ENCODE peak calls at places on chromosomes 4 and X, in four cellular contexts. S is fibroblast of lung, A is mesothelial cell of epicardium, M is GM23338. D is an unnamed sample.
A peak's percentile ranks its signal among the peaks of the same experiment; 100 is the strongest.

GRCh38 chr4:173332021-173332487 is 2.1 kb downstream of the HMGB2 start:
- DNase-seq in S (peak; percentile 58), A (no peak), M (no peak), D (no peak)

GRCh38 chr4:7772708-7773385 is 166.8 kb downstream of the AFAP1 start:
- DNase-seq in S (peak; percentile 32), A (no peak), M (no peak), D (peak; percentile 48)

GRCh38 chr4:77783881-77784280 is 35.3 kb downstream of the CNOT6L start:
- DNase-seq in S (no peak), A (no peak), M (no peak), D (no peak)

GRCh38 chr4:144449623-144450022 is 196.3 kb upstream of the HHIP start:
- DNase-seq in S (peak; percentile 67), A (no peak), M (no peak), D (no peak)

GRCh38 chr4:68180858-68181531 is 51.3 kb upstream of the TMPRSS11F start:
- DNase-seq in S (no peak), A (no peak), M (no peak), D (no peak)

GRCh38 chr4:163598028-163598427 is 103.5 kb downstream of the TMA16 start:
- DNase-seq in S (no peak), A (no peak), M (no peak), D (no peak)

GRCh38 chrX:80578518-80579105 is 158.4 kb downstream of the TENT5D start:
- DNase-seq in S (peak; percentile 2), A (no peak), M (peak; percentile 36), D (no peak)

GRCh38 chrX:19758536-19758935 is 128.9 kb downstream of the SH3KBP1 start:
- DNase-seq in S (no peak), A (no peak), M (no peak), D (no peak)

GRCh38 chr4:1318488-1319213 is 28.4 kb upstream of the UVSSA start:
- DNase-seq in S (no peak), A (peak; percentile 18), M (peak; percentile 74), D (no peak)

GRCh38 chrX:77160301-77160700 is 286.9 kb upstream of the FGF16 start:
- DNase-seq in S (no peak), A (no peak), M (peak; percentile 49), D (no peak)

GRCh38 chr4:166153539-166153938 is 280.5 kb downstream of the TLL1 start:
- DNase-seq in S (peak; percentile 1), A (no peak), M (no peak), D (no peak)

GRCh38 chr4:102438873-102439614 is 62.1 kb upstream of the NFKB1 start:
- DNase-seq in S (peak; percentile 96), A (no peak), M (peak; percentile 43), D (no peak)

GRCh38 chr4:134935320-134935719 is 733.7 kb upstream of the PABPC4L start:
- DNase-seq in S (peak; percentile 1), A (no peak), M (peak; percentile 68), D (peak; percentile 24)

GRCh38 chr4:18020671-18021469 is 685 bp downstream of the LCORL start:
- DNase-seq in S (peak; percentile 87), A (peak; percentile 31), M (peak; percentile 91), D (peak; percentile 71)

GRCh38 chr4:156971623-156972369 is at the start of gene PDGFC:
- DNase-seq in S (peak; percentile 64), A (peak; percentile 52), M (peak; percentile 85), D (peak; percentile 88)
- TF ChIP-seq CTCF in S (peak; percentile 23), A (peak; percentile 32), M (peak; percentile 66), D (peak; percentile 30)

GRCh38 chr4:21655100-21655499 is 293.5 kb downstream of the KCNIP4 start:
- DNase-seq in S (no peak), A (no peak), M (no peak), D (no peak)
- TF ChIP-seq CTCF in S (no peak), A (no peak), M (no peak), D (no peak)

GRCh38 chrX:74536142-74537010 is 78.0 kb downstream of the RLIM start:
- DNase-seq in S (peak; percentile 89), A (peak; percentile 30), M (peak; percentile 60), D (peak; percentile 73)
- TF ChIP-seq CTCF in S (peak; percentile 30), A (no peak), M (peak; percentile 5), D (peak; percentile 30)

GRCh38 chrX:73390628-73391567 is 56.0 kb upstream of the CDX4 start:
- DNase-seq in S (no peak), A (no peak), M (no peak), D (no peak)
- TF ChIP-seq CTCF in S (no peak), A (no peak), M (no peak), D (no peak)

GRCh38 chr4:24328300-24328699 is 256.1 kb downstream of the DHX15 start:
- DNase-seq in S (no peak), A (no peak), M (peak; percentile 56), D (no peak)

GRCh38 chr4:24328711-24329110 is 255.6 kb downstream of the DHX15 start:
- DNase-seq in S (no peak), A (no peak), M (no peak), D (no peak)

DNA sequence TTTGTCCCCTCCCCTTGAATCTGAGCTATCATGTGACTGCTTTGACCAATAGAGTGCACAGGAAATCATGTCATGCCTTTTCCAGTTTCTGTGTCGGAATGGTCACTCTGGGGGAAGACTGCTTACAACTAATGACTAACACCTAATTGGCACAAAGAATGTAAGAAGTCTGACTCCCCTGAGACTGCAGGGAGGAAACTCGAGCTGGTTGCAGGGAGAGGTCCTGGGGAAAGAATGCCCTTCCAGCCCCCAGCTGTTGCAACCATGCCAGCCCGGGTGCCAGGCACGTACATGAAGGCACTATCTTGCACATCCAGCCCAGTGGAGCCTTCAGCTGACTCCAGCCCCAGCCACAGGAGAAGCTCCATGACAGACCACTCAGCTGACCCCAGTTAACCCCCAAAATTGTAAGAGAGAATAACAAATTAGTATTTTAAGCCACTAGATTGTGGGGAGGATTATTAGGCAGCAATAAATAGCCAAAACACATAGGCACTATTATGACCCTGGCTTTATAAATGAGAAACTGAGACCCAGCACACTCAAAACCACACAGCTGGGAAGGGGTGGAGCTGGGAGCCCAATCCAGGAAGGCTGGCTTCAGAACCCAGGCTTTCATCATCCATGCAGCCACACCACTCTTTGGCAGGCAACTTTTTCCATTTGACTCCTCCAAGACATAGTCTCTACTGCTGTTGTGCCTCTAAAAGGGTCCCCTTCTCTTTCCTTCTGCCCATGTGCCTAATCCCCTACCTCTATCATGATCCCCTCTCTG is 254.0 kb downstream of the DHX15 start:
- DNase-seq in S (no peak), A (no peak), M (no peak), D (no peak)
- TF ChIP-seq CTCF in S (no peak), A (no peak), M (no peak), D (no peak)